ENCODE peak calls at places on chromosomes 11 and 22, in eight cellular contexts. G is neural progenitor cell, O is upper lobe of right lung, E is left ventricle myocardium inferior, T is transverse colon, R is spleen, W is mesenchymal stem cell, D is right lobe of liver. M is an unnamed sample.
A peak's percentile ranks its signal among the peaks of the same experiment; 100 is the strongest.

GRCh38 chr22:24216541-24217209 is 28.2 kb downstream of the GGT5 start:
- DNase-seq in G (no peak), D (no peak), O (no peak), T (no peak), R (no peak), W (no peak), E (no peak), M (no peak)

GRCh38 chr11:94830722-94831121 is 62.6 kb downstream of the AMOTL1 start:
- DNase-seq in R (no peak), O (no peak), E (no peak), W (no peak), D (no peak), G (no peak), T (no peak), M (no peak)

GRCh38 chr11:126233391-126233790 is 21.8 kb downstream of the FAM118B start:
- DNase-seq in E (no peak), R (no peak), O (no peak), W (peak; percentile 16), T (no peak), G (no peak), D (no peak), M (no peak)

GRCh38 chr22:44254811-44255210 is 57.9 kb downstream of the SHISAL1 start:
- DNase-seq in O (no peak), G (no peak), E (no peak), T (no peak), R (no peak), D (no peak), W (no peak), M (no peak)

GRCh38 chr22:30878516-30879365 is 89.8 kb downstream of the MORC2 start:
- DNase-seq in W (no peak), T (no peak), D (no peak), E (no peak), O (peak; percentile 29), R (peak; percentile 56), G (no peak), M (no peak)

GRCh38 chr22:37519268-37520195 is at the start of gene CARD10:
- DNase-seq in R (no peak), D (peak; percentile 69), O (no peak), E (peak; percentile 50), T (peak; percentile 68), W (no peak), G (peak; percentile 67), M (peak; percentile 66)

GRCh38 chr11:34207487-34207886 is 102.1 kb downstream of the NAT10 start:
- DNase-seq in O (no peak), R (no peak), D (no peak), G (no peak), W (no peak), T (no peak), E (no peak), M (no peak)

GRCh38 chr11:46727952-46728658 is 9.1 kb downstream of the F2 start:
- DNase-seq in D (no peak), E (no peak), R (peak; percentile 54), W (no peak), O (peak; percentile 55), T (no peak), G (no peak), M (no peak)

GRCh38 chr11:72174299-72175070 is 17.5 kb upstream of the FOLR1 start:
- DNase-seq in D (no peak), O (no peak), W (no peak), E (no peak), R (no peak), T (peak; percentile 78), G (no peak), M (no peak)

GRCh38 chr22:36027579-36027959 is 1.1 kb downstream of the RBFOX2 start:
- DNase-seq in E (no peak), O (no peak), G (peak; percentile 55), W (peak; percentile 44), T (peak; percentile 14), D (no peak), R (no peak), M (no peak)

GRCh38 chr22:46731246-46732040 is 6.6 kb downstream of the CERK start:
- DNase-seq in W (peak; percentile 58), D (peak; percentile 96), R (no peak), G (peak; percentile 65), O (no peak), T (peak; percentile 79), E (peak; percentile 72), M (no peak)

GRCh38 chr22:25352294-25352680 is 132.8 kb downstream of the CRYBB2 start:
- DNase-seq in E (no peak), R (no peak), O (peak; percentile 32), D (no peak), T (no peak), G (no peak), W (no peak), M (no peak)

GRCh38 chr11:43736502-43737193 is 56.1 kb downstream of the HSD17B12 start:
- DNase-seq in W (peak; percentile 74), R (no peak), G (no peak), D (no peak), E (no peak), T (no peak), O (no peak), M (no peak)

GRCh38 chr11:113316251-113316650 is 1.9 kb downstream of the TTC12 start:
- DNase-seq in T (no peak), E (no peak), G (no peak), R (no peak), D (no peak), O (no peak), W (no peak), M (no peak)

GRCh38 chr22:29700949-29701927 is 18.6 kb upstream of the CABP7 start:
- DNase-seq in T (peak; percentile 24), O (no peak), D (no peak), W (peak; percentile 32), G (peak; percentile 77), E (no peak), R (no peak), M (no peak)

GRCh38 chr22:27463121-27463520 is 338.4 kb downstream of the MN1 start:
- DNase-seq in W (no peak), D (no peak), E (no peak), O (no peak), R (no peak), G (no peak), T (no peak), M (no peak)

GRCh38 chr11:131504199-131504949 is 134.0 kb downstream of the NTM start:
- DNase-seq in O (no peak), W (no peak), G (peak; percentile 78), E (no peak), D (no peak), T (no peak), R (no peak), M (peak; percentile 38)

GRCh38 chr11:35272391-35272821 is 133.4 kb downstream of the CD44 start:
- DNase-seq in E (no peak), T (peak; percentile 12), R (no peak), G (no peak), W (peak; percentile 23), O (no peak), D (no peak), M (no peak)

GRCh38 chr11:82733444-82734119 is at the start of gene FAM181B:
- DNase-seq in R (peak; percentile 84), D (no peak), E (peak; percentile 32), W (peak; percentile 28), T (peak; percentile 38), G (peak; percentile 93), O (peak; percentile 70), M (peak; percentile 39)

GRCh38 chr11:92269021-92269420 is 44.4 kb downstream of the FAT3 start:
- DNase-seq in O (no peak), R (no peak), G (no peak), E (no peak), D (no peak), W (peak; percentile 30), T (no peak), M (no peak)

GRCh38 chr11:59009661-59010060 is 70.4 kb downstream of the GLYATL1 start:
- DNase-seq in R (no peak), W (no peak), T (no peak), D (no peak), O (no peak), G (no peak), E (no peak), M (no peak)

GRCh38 chr11:86954288-86955110 is 696 bp downstream of the FZD4 start:
- DNase-seq in D (peak; percentile 61), O (peak; percentile 68), E (no peak), G (peak; percentile 68), R (no peak), T (peak; percentile 14), W (peak; percentile 18), M (no peak)

GRCh38 chr22:48315415-48316244 is 1512.0 kb downstream of the BRD1 start:
- DNase-seq in R (peak; percentile 62), E (no peak), O (peak; percentile 61), G (peak; percentile 16), T (no peak), W (no peak), D (peak; percentile 37), M (no peak)
- H3K4me3 ChIP-seq in R (no peak overlapping the region), E (no peak overlapping the region), O (no peak overlapping the region), G (no peak overlapping the region), T (no peak overlapping the region), W (no peak overlapping the region), D (no peak overlapping the region), M (no peak overlapping the region)

GRCh38 chr11:104487035-104487775 is 323.3 kb upstream of the PDGFD start:
- DNase-seq in O (no peak), T (no peak), D (no peak), E (no peak), G (no peak), W (peak; percentile 28), R (no peak), M (no peak)
- H3K9me3 ChIP-seq in O (no peaks in the 10 kb centered on the region), T (peaks cover 17% of the 10 kb centered on the region), D (no peaks in the 10 kb centered on the region), E (peaks cover 47% of the 10 kb centered on the region), G (peaks cover 3% of the 10 kb centered on the region), W (peaks cover 39% of the 10 kb centered on the region), R (peaks cover 48% of the 10 kb centered on the region), M (peaks cover 2% of the 10 kb centered on the region)

DNA sequence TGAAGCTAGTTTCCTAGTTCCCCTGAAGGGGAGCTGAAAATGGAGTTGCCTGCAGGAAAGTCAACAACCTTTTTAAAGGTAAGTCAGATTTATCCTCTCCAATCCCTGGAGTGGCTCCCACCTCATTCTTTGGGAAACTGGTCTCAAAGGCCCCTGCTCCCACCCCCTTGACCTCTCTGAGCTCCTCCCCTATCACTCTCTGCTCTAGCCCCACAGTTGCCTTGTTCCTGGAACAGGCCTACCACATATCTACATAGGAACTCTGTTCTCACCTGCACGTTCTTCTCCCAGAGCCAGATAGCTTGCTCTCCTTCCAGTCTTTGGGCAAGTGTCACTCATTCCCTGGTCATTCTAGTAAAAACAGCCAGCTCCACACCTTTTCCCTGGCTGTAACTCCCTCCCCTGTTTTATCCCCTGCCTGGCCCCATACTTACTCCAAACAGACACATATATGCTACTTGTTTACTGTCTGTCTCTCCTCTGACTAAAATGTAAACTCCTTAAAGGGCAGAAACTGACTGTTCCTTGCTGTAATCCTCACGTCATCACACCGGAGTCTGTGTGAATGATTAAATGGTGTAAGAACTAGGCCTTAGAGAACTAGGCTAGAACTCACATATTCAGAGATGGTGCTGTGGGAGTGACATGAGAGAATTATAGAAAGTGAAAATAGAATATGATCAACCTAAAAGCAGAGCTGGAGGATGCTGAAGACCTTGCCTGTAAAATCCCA is 53.3 kb downstream of the TCF20 start:
- DNase-seq in W (peak; percentile 42), T (no peak), O (no peak), R (no peak), G (no peak), E (no peak), D (no peak), M (no peak)
- H3K4me3 ChIP-seq in W (no peak overlapping the region), T (no peak overlapping the region), O (no peak overlapping the region), R (no peak overlapping the region), G (no peak overlapping the region), E (no peak overlapping the region), D (no peak overlapping the region), M (no peak overlapping the region)

DNA sequence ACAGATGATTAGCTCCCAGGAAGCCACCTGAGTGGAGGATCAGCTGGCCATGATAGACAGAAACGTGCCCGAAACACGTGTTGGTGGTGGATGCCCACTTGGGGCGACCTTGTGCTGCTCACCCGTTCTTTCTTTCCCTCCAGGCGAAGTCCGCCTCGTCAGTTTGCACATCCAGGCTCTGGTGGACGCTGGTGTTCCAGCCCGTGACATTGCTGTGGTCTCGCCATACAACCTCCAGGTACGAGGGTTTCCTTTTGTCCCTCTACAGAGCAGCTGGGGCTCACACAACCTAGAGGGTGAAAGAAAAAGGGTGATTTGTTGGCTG is 30.6 kb downstream of the IGHMBP2 start:
- DNase-seq in E (no peak), T (no peak), G (no peak), D (no peak), W (no peak), R (peak; percentile 43), O (no peak), M (no peak)
- H3K9me3 ChIP-seq in E (no peaks in the 10 kb centered on the region), T (no peaks in the 10 kb centered on the region), G (no peaks in the 10 kb centered on the region), D (no peaks in the 10 kb centered on the region), W (no peaks in the 10 kb centered on the region), R (no peaks in the 10 kb centered on the region), O (no peaks in the 10 kb centered on the region), M (no peaks in the 10 kb centered on the region)